ENCODE peak calls at places on chromosomes 3 and 15, in eight cellular contexts. L, S, E, W, H, O, X and P are unnamed samples.

GRCh38 chr15:38054488-38054887 is 120.0 kb downstream of the TMCO5A start:
- DNase-seq in L (peak; percentile 52), S (no peak), E (no peak), W (no peak), H (no peak), O (peak; percentile 29), X (peak; percentile 76), P (no peak)

GRCh38 chr3:180287703-180288102 is 251.0 kb upstream of the PEX5L start:
- DNase-seq in L (no peak), S (no peak), E (no peak), W (no peak), H (no peak), O (no peak), X (no peak), P (no peak)

GRCh38 chr3:16067837-16068471 is 106.5 kb upstream of the GALNT15 start:
- DNase-seq in L (peak; percentile 51), S (no peak), E (no peak), W (no peak), H (no peak), O (no peak), X (no peak), P (no peak)

GRCh38 chr3:54837964-54838363 is 89.9 kb downstream of the LRTM1 start:
- DNase-seq in L (peak; percentile 32), S (no peak), E (no peak), W (no peak), H (no peak), O (peak; percentile 22), X (peak; percentile 19), P (no peak)

GRCh38 chr3:50639055-50639494 is 22.1 kb downstream of the MAPKAPK3 start:
- DNase-seq in L (no peak), S (peak; percentile 31), E (no peak), W (no peak), H (no peak), O (peak; percentile 35), X (peak; percentile 68), P (no peak)

GRCh38 chr3:179672918-179673317 is 20.1 kb downstream of the USP13 start:
- DNase-seq in L (no peak), S (no peak), E (no peak), W (no peak), H (no peak), O (no peak), X (no peak), P (no peak)

GRCh38 chr3:123383101-123384053 is 65.5 kb downstream of the ADCY5 start:
- DNase-seq in L (no peak), S (no peak), E (no peak), W (no peak), H (no peak), O (no peak), X (peak; percentile 9), P (no peak)

GRCh38 chr3:159280792-159281191 is 478.9 kb downstream of the MFSD1 start:
- DNase-seq in L (no peak), S (no peak), E (no peak), W (no peak), H (no peak), O (no peak), X (no peak), P (no peak)

GRCh38 chr15:37900286-37901221 is 33.9 kb upstream of the TMCO5A start:
- DNase-seq in L (peak; percentile 29), S (no peak), E (no peak), W (peak; percentile 1), H (no peak), O (peak; percentile 76), X (peak; percentile 23), P (no peak)

GRCh38 chr3:123843668-123844067 is 40.5 kb downstream of the MYLK start:
- DNase-seq in L (no peak), S (no peak), E (no peak), W (no peak), H (no peak), O (peak; percentile 25), X (peak; percentile 6), P (no peak)

GRCh38 chr3:128066111-128066510 is 13.9 kb downstream of the SEC61A1 start:
- DNase-seq in L (no peak), S (no peak), E (no peak), W (no peak), H (no peak), O (no peak), X (no peak), P (no peak)

GRCh38 chr3:194574639-194575483 is 58.4 kb downstream of the TMEM44 start:
- DNase-seq in L (peak; percentile 41), S (no peak), E (no peak), W (no peak), H (no peak), O (peak; percentile 72), X (peak; percentile 91), P (no peak)

GRCh38 chr15:76200641-76201105 is 110.6 kb downstream of the ETFA start:
- DNase-seq in L (no peak), S (peak; percentile 41), E (no peak), W (no peak), H (peak; percentile 17), O (no peak), X (no peak), P (no peak)

GRCh38 chr15:80594091-80594889 is 100.8 kb upstream of the ABHD17C start:
- DNase-seq in L (no peak), S (no peak), E (no peak), W (no peak), H (no peak), O (no peak), X (no peak), P (no peak)

GRCh38 chr15:59170295-59170881 is 36.3 kb upstream of the LDHAL6B start:
- DNase-seq in L (peak; percentile 91), S (peak; percentile 91), E (peak; percentile 88), W (no peak), H (peak; percentile 78), O (peak; percentile 45), X (peak; percentile 69), P (peak; percentile 19)

GRCh38 chr3:125443923-125444322 is 68.8 kb upstream of the ZNF148 start:
- DNase-seq in L (peak; percentile 54), S (no peak), E (no peak), W (no peak), H (no peak), O (peak; percentile 73), X (peak; percentile 78), P (no peak)

GRCh38 chr15:78040653-78041244 is 36.8 kb downstream of the TBC1D2B start:
- DNase-seq in L (no peak), S (no peak), E (no peak), W (no peak), H (no peak), O (no peak), X (peak; percentile 37), P (no peak)

GRCh38 chr15:42133892-42134502 is 22.4 kb downstream of the PLA2G4F start:
- DNase-seq in L (peak; percentile 62), S (peak; percentile 74), E (peak; percentile 64), W (peak; percentile 41), H (no peak), O (peak; percentile 57), X (peak; percentile 15), P (peak; percentile 86)

GRCh38 chr3:182710557-182711157 is 82.6 kb upstream of the ATP11B start:
- DNase-seq in L (peak; percentile 34), S (no peak), E (no peak), W (peak; percentile 36), H (no peak), O (peak; percentile 41), X (peak; percentile 39), P (no peak)

GRCh38 chr3:120072867-120073525 is 21.3 kb downstream of the GSK3B start:
- DNase-seq in L (peak; percentile 19), S (no peak), E (peak; percentile 28), W (no peak), H (no peak), O (no peak), X (no peak), P (no peak)
- TF ChIP-seq CTCF in L (no peak), S (no peak), E (peak; percentile 10), W (peak; percentile 12), H (no peak), O (no peak), X (no peak), P (no peak)

GRCh38 chr3:69408542-69408941 is 22.7 kb upstream of the FRMD4B start:
- DNase-seq in L (no peak), S (no peak), E (no peak), W (no peak), H (no peak), O (no peak), X (no peak), P (no peak)

GRCh38 chr3:69408989-69409388 is 23.1 kb upstream of the FRMD4B start:
- DNase-seq in L (no peak), S (no peak), E (no peak), W (no peak), H (peak; percentile 35), O (no peak), X (no peak), P (no peak)

GRCh38 chr3:69406156-69406555 is 20.3 kb upstream of the FRMD4B start:
- DNase-seq in L (no peak), S (no peak), E (no peak), W (no peak), H (no peak), O (peak; percentile 76), X (peak; percentile 73), P (no peak)

GRCh38 chr3:69409831-69410230 is 23.9 kb upstream of the FRMD4B start:
- DNase-seq in L (no peak), S (no peak), E (no peak), W (no peak), H (no peak), O (no peak), X (no peak), P (no peak)

GRCh38 chr3:69407908-69408307 is 22.0 kb upstream of the FRMD4B start:
- DNase-seq in L (no peak), S (no peak), E (no peak), W (no peak), H (no peak), O (no peak), X (no peak), P (no peak)
- TF ChIP-seq CTCF in L (no peak), S (no peak), E (no peak), W (no peak), H (no peak), O (no peak), X (no peak), P (no peak)

GRCh38 chr3:190855151-190855550 is 7.3 kb downstream of the GMNC start:
- DNase-seq in L (no peak), S (no peak), E (no peak), W (no peak), H (no peak), O (no peak), X (no peak), P (no peak)
- TF ChIP-seq CTCF in L (no peak), S (no peak), E (no peak), W (no peak), H (no peak), O (no peak), X (no peak), P (peak; percentile 26)

GRCh38 chr15:57505056-57505713 is 86.5 kb upstream of the MYZAP start:
- DNase-seq in L (peak; percentile 12), S (peak; percentile 70), E (peak; percentile 71), W (no peak), H (no peak), O (no peak), X (peak; percentile 61), P (no peak)

GRCh38 chr15:57504599-57504940 is 87.1 kb upstream of the MYZAP start:
- DNase-seq in L (no peak), S (no peak), E (peak; percentile 59), W (no peak), H (no peak), O (no peak), X (no peak), P (no peak)

GRCh38 chr15:57505949-57506391 is 85.7 kb upstream of the MYZAP start:
- DNase-seq in L (no peak), S (peak; percentile 90), E (peak; percentile 92), W (no peak), H (peak; percentile 50), O (peak; percentile 67), X (peak; percentile 76), P (no peak)

GRCh38 chr15:57507111-57507510 is 84.6 kb upstream of the MYZAP start:
- DNase-seq in L (no peak), S (no peak), E (no peak), W (no peak), H (no peak), O (no peak), X (no peak), P (no peak)

GRCh38 chr15:57506422-57506821 is 85.3 kb upstream of the MYZAP start:
- DNase-seq in L (peak; percentile 3), S (no peak), E (peak; percentile 44), W (no peak), H (no peak), O (no peak), X (no peak), P (no peak)
- TF ChIP-seq CTCF in L (no peak), S (no peak), E (peak; percentile 10), W (peak; percentile 14), H (no peak), O (peak; percentile 26), X (peak; percentile 9), P (no peak)